ENCODE peak calls at places on chromosomes 16 and 17, in six cellular contexts. W is heart left ventricle, L is left lung, J is endodermal cell, M is gastrocnemius medialis, N is adipocyte. G is an unnamed sample. For H3K27me3 and H3K36me3, the result is how much of the 10 kb centered on the place peaks cover.

GRCh38 chr16:74622005-74622404 is 15.1 kb upstream of the GLG1 start:
- DNase-seq in J (no peak), M (no peak), W (no peak), L (no peak), N (no peak), G (peak)

GRCh38 chr17:2436516-2436915 is 35.7 kb upstream of the MNT start:
- DNase-seq in L (no peak), N (no peak), W (no peak), J (no peak), M (no peak), G (no peak)

GRCh38 chr17:14904406-14904805 is 360.7 kb downstream of the PMP22 start:
- DNase-seq in J (no peak), L (no peak), M (no peak), N (no peak), W (no peak), G (no peak)

GRCh38 chr16:86579268-86580062 is 1.1 kb downstream of the FOXL1 start:
- DNase-seq in J (peak), W (no peak), L (no peak), M (no peak), N (no peak), G (peak)

GRCh38 chr17:1398900-1399299 is 1.1 kb downstream of the YWHAE start:
- DNase-seq in J (no peak), M (no peak), L (no peak), W (no peak), N (peak), G (no peak)

GRCh38 chr16:81482329-81483063 is 37.9 kb downstream of the CMIP start:
- DNase-seq in M (no peak), J (no peak), N (no peak), W (no peak), L (no peak), G (no peak)

GRCh38 chr17:14061666-14062560 is 7.4 kb upstream of the COX10 start:
- DNase-seq in W (no peak), N (peak), M (peak), L (no peak), J (no peak), G (no peak)

GRCh38 chr17:30091771-30092170 is 24.8 kb upstream of the NSRP1 start:
- DNase-seq in W (no peak), M (no peak), N (peak), L (no peak), J (no peak), G (no peak)

GRCh38 chr16:5580320-5580719 is 482.7 kb upstream of the EEF2KMT start:
- DNase-seq in L (no peak), N (no peak), M (no peak), W (no peak), J (no peak), G (no peak)

GRCh38 chr16:86905302-86905701 is 327.0 kb downstream of the FOXL1 start:
- DNase-seq in W (no peak), J (no peak), L (no peak), M (no peak), N (no peak), G (no peak)

GRCh38 chr17:5111402-5112204 is at the start of gene ZNF232:
- DNase-seq in J (peak), L (peak), W (peak), N (peak), M (peak), G (peak)

GRCh38 chr16:46763147-46763546 is 15.0 kb upstream of the MYLK3 start:
- DNase-seq in L (no peak), J (no peak), W (peak), M (peak), N (no peak), G (no peak)

GRCh38 chr17:78315355-78316114 is 44.3 kb downstream of the SOCS3 start:
- DNase-seq in W (peak), N (peak), M (peak), J (peak), L (peak), G (peak)

GRCh38 chr17:14331200-14331981 is 30.5 kb downstream of the HS3ST3B1 start:
- DNase-seq in J (peak), L (no peak), W (no peak), M (no peak), N (no peak), G (peak)

GRCh38 chr16:4944333-4945281 is 7.7 kb upstream of the PPL start:
- DNase-seq in J (peak), M (peak), W (peak), L (peak), N (peak), G (peak)

GRCh38 chr16:6884002-6884401 is 448.6 kb upstream of the RBFOX1 start:
- DNase-seq in L (no peak), W (no peak), J (no peak), N (no peak), M (no peak), G (no peak)

GRCh38 chr17:48603959-48604769 is 622 bp downstream of the HOXB6 start:
- DNase-seq in N (no peak), M (no peak), L (no peak), J (peak), W (no peak), G (peak)

GRCh38 chr16:30063893-30064745 is 1.4 kb upstream of the ALDOA start:
- DNase-seq in M (peak), J (peak), N (peak), W (peak), L (peak), G (peak)

GRCh38 chr16:22189473-22190168 is 16.5 kb upstream of the EEF2K start:
- DNase-seq in L (no peak), J (peak), M (peak), N (peak), W (peak), G (no peak)

GRCh38 chr17:82974136-82974952 is 105.1 kb upstream of the METRNL start:
- DNase-seq in M (no peak), N (no peak), L (peak), W (no peak), J (peak), G (peak)

GRCh38 chr17:4716081-4716480 is 5.6 kb downstream of the ARRB2 start:
- DNase-seq in N (no peak), J (no peak), M (no peak), L (no peak), W (no peak), G (no peak)

GRCh38 chr17:40283662-40284061 is 4.0 kb upstream of the CDC6 start:
- DNase-seq in W (no peak), M (no peak), L (no peak), J (no peak), N (peak), G (no peak)

GRCh38 chr16:590165-590874 is 454 bp downstream of the RAB40C start:
- DNase-seq in M (no peak), W (no peak), J (peak), N (peak), L (peak), G (no peak)

DNA sequence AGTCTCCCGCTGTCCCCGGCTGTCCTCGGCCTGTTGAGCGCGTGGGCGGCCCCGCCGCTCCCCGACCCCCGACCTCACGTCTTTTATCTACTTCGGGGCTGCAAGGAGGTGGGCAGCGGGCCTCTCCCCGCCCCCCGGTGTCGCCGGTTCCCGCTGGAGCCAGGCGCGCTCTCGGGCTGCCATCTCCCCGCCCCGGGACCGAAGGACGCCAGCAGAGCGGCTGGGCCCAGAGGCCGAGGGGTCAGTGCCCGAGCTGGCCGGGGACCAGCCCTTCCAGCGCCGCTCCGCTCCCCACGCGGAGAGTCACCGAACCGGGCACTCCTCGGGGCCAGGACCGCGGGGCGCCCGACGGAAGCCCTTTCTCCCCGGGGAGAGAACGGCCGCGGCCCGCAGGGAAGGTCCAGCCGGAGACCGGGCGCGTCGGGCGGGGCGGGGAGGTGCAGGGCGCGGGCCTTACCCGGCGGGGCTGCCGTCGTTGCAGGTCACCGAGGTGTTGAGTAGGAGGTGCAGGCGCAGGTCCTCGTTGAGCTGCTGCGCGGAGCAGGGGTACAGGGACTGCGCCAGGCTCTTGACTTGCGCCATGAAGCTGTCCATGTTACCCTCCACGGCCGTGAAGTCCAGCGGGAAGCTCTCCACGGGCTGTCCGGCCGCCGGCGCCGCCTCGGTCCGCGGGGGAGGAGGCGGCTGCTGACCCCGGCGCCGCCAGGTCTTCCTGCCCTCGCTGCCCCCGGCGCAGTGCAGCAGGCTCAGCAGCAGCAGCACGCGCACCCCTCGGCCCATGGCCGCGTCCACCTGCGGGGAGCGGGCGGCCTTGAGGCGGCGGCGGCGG is 643 bp downstream of the NOTUM start:
- DNase-seq in L (no peak), M (no peak), N (no peak), J (peak), W (no peak), G (peak)
- H3K27me3 ChIP-seq in L (half or more), M (under half), N (under half), J (half or more), W (under half), G (half or more)

GRCh38 chr16:11976850-11977205 is 294 bp downstream of the SNX29 start:
- DNase-seq in M (no peak), W (no peak), L (no peak), N (no peak), J (no peak), G (no peak)
- H3K4me3 ChIP-seq in M (peak), W (peak), L (peak), N (peak), J (peak), G (peak)

DNA sequence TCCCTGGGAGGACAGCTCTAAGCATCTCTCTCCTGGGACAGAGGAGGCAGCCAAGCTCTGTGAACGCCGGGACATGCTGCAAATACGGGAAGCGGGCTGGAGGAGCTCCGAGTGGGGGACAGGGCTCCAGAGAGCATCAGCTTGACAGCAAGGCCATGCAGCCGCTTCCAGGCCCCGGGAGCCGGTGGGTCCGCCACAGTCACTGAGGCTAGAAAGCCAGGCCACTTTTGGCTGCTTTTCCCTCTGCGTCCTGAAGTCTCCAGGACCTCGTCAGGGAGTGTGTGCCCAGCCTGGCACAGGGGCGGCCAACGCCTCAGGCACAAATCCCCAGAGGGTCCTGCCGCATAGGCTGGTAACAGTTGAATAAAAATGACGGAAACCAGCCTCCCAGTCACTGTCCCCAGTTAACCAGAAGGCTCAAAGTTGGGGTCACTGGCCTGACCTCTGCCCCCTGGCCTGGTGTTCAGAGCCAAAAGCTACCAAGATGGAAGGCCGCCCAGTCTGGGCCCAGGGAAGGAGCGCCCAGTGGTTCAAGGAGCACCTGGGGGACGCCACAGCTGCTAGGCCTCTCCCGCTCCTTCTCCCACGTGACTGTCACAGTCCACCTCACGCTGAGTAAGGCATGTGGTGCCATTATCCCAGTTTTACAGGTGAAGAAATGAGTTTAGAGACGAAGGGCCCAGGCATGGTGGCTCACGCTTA is 3.2 kb upstream of the TRIM65 start:
- DNase-seq in W (no peak), M (no peak), L (no peak), N (no peak), J (peak), G (no peak)
- H3K36me3 ChIP-seq in W (half or more), M (under half), L (under half), N (under half), J (under half), G (under half)

DNA sequence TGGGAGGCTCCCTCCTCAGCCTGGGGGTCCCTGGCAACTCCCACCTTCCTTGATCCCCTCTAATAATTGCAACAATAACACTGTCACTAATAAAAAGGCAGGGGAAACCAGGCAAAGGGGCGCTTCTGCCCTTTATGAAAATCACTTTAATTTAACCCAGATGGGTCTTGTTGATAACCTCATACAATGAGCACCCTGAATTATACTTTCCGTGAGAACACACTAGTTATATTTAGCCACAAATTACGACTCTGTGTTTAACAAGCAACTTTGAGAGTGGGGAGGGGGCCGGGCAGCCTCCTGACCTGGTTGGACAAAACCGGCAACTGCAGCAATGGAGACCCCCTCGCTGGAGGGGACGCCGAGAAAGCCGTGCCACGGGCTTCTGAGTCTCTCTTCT is 5.7 kb upstream of the BAHCC1 start:
- DNase-seq in L (no peak), J (no peak), W (no peak), N (no peak), M (no peak), G (no peak)
- H3K27me3 ChIP-seq in L (half or more), J (under half), W (under half), N (under half), M (under half), G (half or more)

DNA sequence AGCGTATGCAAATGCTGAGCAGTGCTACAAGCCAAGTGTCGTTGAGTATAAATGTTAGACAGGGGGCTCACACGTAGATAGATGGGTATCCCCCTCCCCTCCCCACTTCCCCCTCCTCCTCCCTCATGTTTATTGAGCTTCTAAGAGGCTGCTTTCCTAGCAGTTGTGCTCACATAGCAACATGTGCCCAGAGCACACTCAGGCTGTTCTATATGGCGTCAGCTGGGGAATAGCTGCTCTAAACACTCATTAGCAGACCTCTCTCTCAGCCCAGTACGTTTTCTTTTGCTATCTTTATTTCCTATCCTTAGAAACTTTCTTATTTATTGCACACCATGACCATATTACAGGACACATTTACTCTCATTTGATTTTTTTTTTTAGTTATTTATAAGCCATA is 1.8 kb downstream of the KCNJ2 start:
- DNase-seq in J (no peak), M (no peak), W (no peak), N (no peak), L (no peak), G (no peak)
- H3K4me3 ChIP-seq in J (no peak), M (peak), W (peak), N (no peak), L (no peak), G (no peak)

G was measured in H7.